ENCODE peak calls at places on chromosomes 6 and 20, in five cellular contexts. R is K562, H is stomach, D is ovary, F is upper lobe of left lung. P is an unnamed sample.

GRCh38 chr6:134619789-134620188 is 301.9 kb upstream of the SGK1 start:
- DNase-seq in R (no peak), H (no peak), D (no peak), F (no peak), P (no peak)

GRCh38 chr6:118536478-118536877 is 11.6 kb upstream of the PLN start:
- DNase-seq in R (no peak), H (no peak), D (no peak), F (no peak), P (no peak)

GRCh38 chr6:37433657-37434271 is 743 bp downstream of the CMTR1 start:
- DNase-seq in R (no peak), H (no peak), D (no peak), F (no peak), P (no peak)

GRCh38 chr6:106119526-106119925 is 33.4 kb downstream of the PRDM1 start:
- DNase-seq in R (no peak), H (no peak), D (no peak), F (peak), P (no peak)

GRCh38 chr20:49507741-49508434 is 25.4 kb upstream of the KCNB1 start:
- DNase-seq in R (no peak), H (no peak), D (no peak), F (peak), P (no peak)

GRCh38 chr6:155026366-155027045 is 31.4 kb downstream of the TIAM2 start:
- DNase-seq in R (no peak), H (peak), D (no peak), F (no peak), P (no peak)

GRCh38 chr6:25927177-25927576 is 3.3 kb downstream of the SLC17A2 start:
- DNase-seq in R (no peak), H (no peak), D (no peak), F (no peak), P (no peak)

GRCh38 chr6:92109256-92109655 is 1310.1 kb downstream of the EPHA7 start:
- DNase-seq in R (no peak), H (no peak), D (no peak), F (peak), P (no peak)

GRCh38 chr6:127117979-127118504 is 429 bp upstream of the RSPO3 start:
- DNase-seq in R (no peak), H (no peak), D (no peak), F (peak), P (no peak)

GRCh38 chr6:168641455-168641854 is 200.5 kb downstream of the SMOC2 start:
- DNase-seq in R (no peak), H (no peak), D (no peak), F (no peak), P (no peak)
- TF ChIP-seq EP300 in R (no peak), H (no peak), D (no peak), F (no peak), P (no peak)

DNA sequence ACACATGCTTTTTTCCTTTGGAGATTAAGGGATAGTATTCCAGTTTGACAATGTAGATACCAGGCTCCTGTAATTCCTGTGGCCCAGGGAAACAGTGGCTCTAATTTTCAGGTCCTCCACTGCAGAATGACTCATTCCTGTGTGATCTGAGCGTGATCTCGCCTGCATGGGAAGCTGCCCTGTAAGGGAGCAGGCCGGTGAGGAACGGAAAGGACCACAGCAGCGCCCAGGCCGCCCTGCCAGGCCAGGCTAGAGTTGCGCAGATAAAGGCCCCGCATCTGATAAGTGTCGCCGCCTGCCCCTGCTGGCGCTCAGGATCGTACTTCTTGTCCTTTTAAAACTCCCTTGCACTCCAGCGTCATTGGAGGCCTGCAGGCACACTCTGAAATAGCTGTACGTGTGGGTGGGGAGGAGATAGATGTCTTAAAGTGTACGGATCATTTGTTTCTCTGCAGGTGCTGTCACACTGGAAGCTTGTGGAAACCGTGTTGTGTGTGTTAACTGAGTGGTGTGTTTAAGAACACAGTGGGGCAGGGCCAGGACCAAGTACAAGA is 60.7 kb downstream of the SYNJ2 start:
- DNase-seq in R (peak), H (peak), D (no peak), F (peak), P (no peak)
- TF ChIP-seq EP300 in R (peak), H (no peak), D (no peak), F (no peak), P (no peak)

DNA sequence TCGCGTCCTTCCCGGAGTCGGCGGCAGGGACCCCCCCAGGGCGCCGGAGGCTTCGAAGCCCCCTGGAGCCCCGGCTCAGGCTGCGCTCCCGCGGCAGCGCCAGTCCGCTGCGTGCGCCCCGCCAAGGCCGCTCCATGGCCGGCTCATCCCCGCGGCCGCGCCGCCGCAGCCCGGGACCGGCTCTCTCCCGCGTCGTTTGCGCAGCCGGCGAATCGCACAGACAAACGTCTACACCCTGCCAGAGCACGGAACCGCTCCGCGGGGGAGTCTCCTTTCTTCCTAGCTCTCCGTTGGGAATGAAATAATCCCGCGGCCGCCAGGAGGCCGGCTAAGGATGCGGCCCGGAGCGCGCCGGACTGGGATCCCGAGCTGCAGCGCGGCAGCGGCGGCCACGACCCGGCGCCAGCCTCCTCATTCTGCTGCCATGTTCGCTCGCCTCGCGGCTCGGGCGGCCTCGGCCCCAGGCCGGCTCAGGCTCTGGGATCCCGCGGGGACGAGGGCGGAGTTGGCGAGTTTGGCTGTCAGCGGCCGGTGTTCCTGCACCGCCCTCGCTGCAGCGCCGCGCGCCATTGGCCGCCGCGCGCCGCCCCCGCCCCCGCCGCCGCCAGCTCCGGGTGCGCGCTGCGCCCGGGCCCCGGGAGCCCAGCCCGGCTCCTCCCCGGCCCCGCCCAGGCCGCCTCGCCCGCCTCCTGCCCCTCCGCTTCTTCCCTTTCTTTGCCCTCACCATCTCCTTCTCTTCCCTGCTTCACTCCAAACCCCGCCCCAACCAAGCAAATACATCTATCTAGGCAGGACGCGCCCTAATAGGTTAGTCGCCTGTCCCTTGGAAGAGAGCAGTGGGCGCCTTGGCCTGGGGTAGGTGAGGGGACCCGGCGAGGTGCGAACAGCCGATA is at the start of gene GFOD1:
- DNase-seq in R (peak), H (peak), D (peak), F (peak), P (peak)
- TF ChIP-seq EP300 in R (no peak), H (no peak), D (no peak), F (no peak), P (no peak)

DNA sequence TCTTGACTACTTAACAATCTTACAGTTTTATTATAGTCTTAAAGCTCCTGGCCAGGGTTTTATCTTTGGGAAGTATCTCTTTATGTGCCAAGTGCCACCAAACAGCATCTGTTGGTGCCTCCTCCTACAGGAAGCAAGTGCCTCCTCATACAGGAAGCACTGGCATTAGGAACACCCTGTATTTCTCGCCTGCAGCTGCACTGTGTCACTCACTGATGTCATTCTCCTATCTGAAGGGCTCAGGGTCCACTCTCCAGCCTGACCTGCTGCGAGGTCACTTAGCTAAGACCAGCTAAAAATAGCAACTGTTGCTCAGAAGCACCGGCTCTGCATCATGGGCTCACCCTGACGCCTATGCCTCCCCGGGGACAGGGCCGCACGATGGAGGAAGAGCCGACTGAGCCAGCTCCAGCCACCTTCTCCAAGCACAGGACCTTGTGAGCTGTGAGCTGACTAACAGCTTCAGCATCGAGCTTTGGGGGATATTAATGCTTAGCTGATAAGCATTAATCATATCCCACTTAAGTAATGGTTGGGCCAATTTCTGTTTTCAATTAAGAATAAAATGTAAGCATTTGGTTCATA is 66.3 kb upstream of the CD93 start:
- DNase-seq in R (peak), H (peak), D (peak), F (no peak), P (peak)
- TF ChIP-seq EP300 in R (peak), H (peak), D (peak), F (peak), P (peak)

GRCh38 chr6:11288065-11288464 is 55.6 kb upstream of the NEDD9 start:
- DNase-seq in R (no peak), H (peak), D (no peak), F (no peak), P (no peak)
- TF ChIP-seq EP300 in R (no peak), H (no peak), D (no peak), F (peak), P (no peak)

GRCh38 chr20:33130553-33130952 is 37.4 kb upstream of the BPIFA2 start:
- DNase-seq in R (no peak), H (peak), D (no peak), F (no peak), P (no peak)

GRCh38 chr20:33124994-33125393 is 43.0 kb upstream of the BPIFA2 start:
- DNase-seq in R (no peak), H (peak), D (no peak), F (no peak), P (no peak)

GRCh38 chr20:33124261-33124660 is 43.7 kb upstream of the BPIFA2 start:
- DNase-seq in R (no peak), H (peak), D (no peak), F (no peak), P (no peak)

GRCh38 chr20:33127422-33128097 is 40.4 kb upstream of the BPIFA2 start:
- DNase-seq in R (no peak), H (no peak), D (no peak), F (no peak), P (no peak)

DNA sequence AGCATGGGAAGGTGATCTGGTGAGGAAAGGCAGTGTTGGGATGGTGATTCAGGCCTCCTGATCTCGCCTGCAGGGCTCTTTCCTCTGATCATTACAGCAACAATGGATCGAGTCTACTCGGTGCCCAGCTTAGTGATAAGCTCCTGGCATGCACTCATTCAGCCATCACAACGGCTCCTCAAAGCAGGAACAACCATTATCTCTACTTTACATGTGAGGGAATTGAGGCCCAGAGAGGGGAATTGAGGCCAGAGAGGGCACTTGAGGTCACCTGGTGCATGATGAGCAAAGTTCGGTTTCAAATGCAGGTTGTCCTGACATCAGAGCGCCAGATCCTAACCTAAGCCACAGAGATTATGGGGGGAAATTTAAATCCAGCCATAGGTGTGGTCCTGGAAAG is 42.0 kb upstream of the BPIFA2 start:
- DNase-seq in R (no peak), H (peak), D (no peak), F (no peak), P (no peak)
- TF ChIP-seq EP300 in R (no peak), H (no peak), D (no peak), F (no peak), P (no peak)

DNA sequence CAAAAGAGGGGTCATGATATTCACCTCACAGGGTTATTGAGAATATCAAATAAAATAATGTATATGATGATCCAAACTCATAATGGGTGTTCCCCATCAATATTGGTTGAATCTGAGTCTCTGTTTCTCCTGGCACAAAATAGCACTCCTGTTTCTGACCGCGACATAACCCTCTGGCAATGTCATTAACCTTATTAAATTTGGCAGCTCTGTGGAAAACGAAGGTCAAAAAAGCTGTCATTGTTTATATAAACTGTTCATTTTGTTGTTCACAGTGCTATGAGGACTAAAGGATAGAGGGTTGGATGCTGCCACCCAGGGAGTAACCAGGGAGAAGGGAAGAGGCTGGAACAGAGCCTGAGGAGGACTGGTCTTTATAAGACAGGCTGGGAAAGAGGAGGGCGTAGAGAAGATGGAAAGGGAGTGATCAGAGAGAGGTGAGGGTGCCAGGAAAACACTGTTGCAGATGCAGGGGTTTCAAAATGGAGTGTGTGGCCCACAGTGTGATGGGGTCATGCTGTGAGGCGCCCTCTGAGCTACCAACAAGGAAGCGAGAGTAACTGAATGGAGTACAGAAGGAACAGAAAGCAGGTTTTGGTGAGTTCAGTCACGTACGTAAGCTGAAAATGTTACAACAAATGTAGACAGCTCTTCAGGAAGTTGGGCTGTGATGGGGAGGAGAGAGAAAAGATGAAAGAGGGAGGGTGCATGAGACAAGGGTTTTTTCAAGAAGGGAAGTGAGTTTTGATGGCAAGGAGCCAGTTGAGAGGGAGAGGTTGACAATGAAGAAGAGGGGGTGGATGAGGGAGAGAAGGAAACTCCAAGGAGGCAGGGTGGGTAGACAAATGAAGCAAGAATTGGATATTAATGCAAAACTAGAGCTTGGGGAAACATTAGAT is 251.6 kb upstream of the TAB2 start:
- DNase-seq in R (no peak), H (no peak), D (no peak), F (no peak), P (no peak)
- TF ChIP-seq EP300 in R (no peak), H (no peak), D (no peak), F (no peak), P (no peak)

P was measured in esophagus muscularis mucosa.